ENCODE peak calls at places on chromosome 7, in seven cellular contexts. I is IMR-90, L is A549, A is H1, P is WTC11, W is SK-N-SH, N is HepG2. U is an unnamed sample.

GRCh38 chr7:101754432-101755159 is 62.8 kb upstream of the CUX1 start:
- DNase-seq in I (peak), L (peak), A (no peak), P (no peak), W (peak), N (no peak), U (no peak)

GRCh38 chr7:44587843-44588711 is 6.0 kb upstream of the TMED4 start:
- DNase-seq in I (peak), L (peak), A (no peak), P (no peak), W (peak), N (peak), U (peak)

GRCh38 chr7:52017802-52018679 is 701.4 kb upstream of the COBL start:
- DNase-seq in I (no peak), L (peak), A (peak), P (peak), W (peak), N (peak), U (no peak)

GRCh38 chr7:73830618-73830871 is 251 bp upstream of the CLDN4 start:
- DNase-seq in I (peak), L (no peak), A (no peak), P (no peak), W (no peak), N (no peak), U (no peak)

GRCh38 chr7:76394962-76395361 is 14.5 kb downstream of the SSC4D start:
- DNase-seq in I (no peak), L (no peak), A (no peak), P (no peak), W (no peak), N (no peak), U (no peak)

GRCh38 chr7:149879801-149880738 is 6.3 kb downstream of the ATP6V0E2 start:
- DNase-seq in I (no peak), L (no peak), A (no peak), P (no peak), W (no peak), N (no peak), U (no peak)

GRCh38 chr7:2000801-2001321 is 231.9 kb downstream of the MAD1L1 start:
- DNase-seq in I (no peak), L (no peak), A (no peak), P (no peak), W (no peak), N (no peak), U (no peak)

GRCh38 chr7:130114776-130115175 is 44.4 kb downstream of the KLHDC10 start:
- DNase-seq in I (no peak), L (no peak), A (no peak), P (no peak), W (no peak), N (no peak), U (no peak)

GRCh38 chr7:92260248-92260781 is 14.5 kb downstream of the ANKIB1 start:
- DNase-seq in I (peak), L (peak), A (no peak), P (no peak), W (no peak), N (no peak), U (no peak)

GRCh38 chr7:90751595-90751994 is 155.5 kb downstream of the CDK14 start:
- DNase-seq in I (no peak), L (no peak), A (no peak), P (no peak), W (no peak), N (no peak), U (no peak)

GRCh38 chr7:91135300-91135699 is 128.9 kb upstream of the FZD1 start:
- DNase-seq in I (no peak), L (no peak), A (no peak), P (no peak), W (no peak), N (no peak), U (no peak)

GRCh38 chr7:74226633-74227032 is 16.8 kb downstream of the LAT2 start:
- DNase-seq in I (no peak), L (no peak), A (no peak), P (no peak), W (no peak), N (no peak), U (no peak)

GRCh38 chr7:100683659-100684533 is 10.2 kb downstream of the GIGYF1 start:
- DNase-seq in I (no peak), L (no peak), A (no peak), P (no peak), W (peak), N (no peak), U (no peak)

GRCh38 chr7:34087892-34088891 is 182.9 kb downstream of the BMPER start:
- DNase-seq in I (peak), L (peak), A (peak), P (peak), W (peak), N (peak), U (no peak)

GRCh38 chr7:152866791-152867481 is 107.4 kb downstream of the ACTR3B start:
- DNase-seq in I (no peak), L (no peak), A (peak), P (no peak), W (no peak), N (no peak), U (no peak)
- TF ChIP-seq USF2 in I (no peak), L (no peak), A (no peak), P (no peak), W (no peak), N (no peak), U (no peak)

GRCh38 chr7:25735674-25736242 is 416.2 kb upstream of the NFE2L3 start:
- DNase-seq in I (no peak), L (no peak), A (no peak), P (no peak), W (no peak), N (no peak), U (no peak)
- TF ChIP-seq USF2 in I (no peak), L (no peak), A (no peak), P (no peak), W (no peak), N (no peak), U (no peak)

GRCh38 chr7:134368851-134369533 is 52.3 kb upstream of the SLC35B4 start:
- DNase-seq in I (peak), L (peak), A (no peak), P (no peak), W (no peak), N (peak), U (no peak)
- TF ChIP-seq USF2 in I (no peak), L (no peak), A (no peak), P (no peak), W (no peak), N (no peak), U (no peak)

GRCh38 chr7:104207348-104207730 is 474 bp downstream of the ORC5 start:
- DNase-seq in I (peak), L (peak), A (no peak), P (no peak), W (peak), N (peak), U (no peak)
- TF ChIP-seq USF2 in I (no peak), L (no peak), A (no peak), P (no peak), W (no peak), N (no peak), U (no peak)

GRCh38 chr7:47045169-47045568 is 536.7 kb downstream of the TNS3 start:
- DNase-seq in I (no peak), L (no peak), A (no peak), P (no peak), W (no peak), N (no peak), U (no peak)
- TF ChIP-seq USF2 in I (no peak), L (no peak), A (no peak), P (no peak), W (no peak), N (no peak), U (no peak)

GRCh38 chr7:49788455-49789059 is 15.1 kb downstream of the VWC2 start:
- DNase-seq in I (no peak), L (no peak), A (no peak), P (no peak), W (no peak), N (no peak), U (no peak)

GRCh38 chr7:49787980-49788379 is 14.5 kb downstream of the VWC2 start:
- DNase-seq in I (no peak), L (no peak), A (no peak), P (no peak), W (no peak), N (no peak), U (no peak)

GRCh38 chr7:49790209-49790608 is 16.8 kb downstream of the VWC2 start:
- DNase-seq in I (no peak), L (no peak), A (no peak), P (no peak), W (no peak), N (no peak), U (no peak)

GRCh38 chr7:49789736-49790135 is 16.3 kb downstream of the VWC2 start:
- DNase-seq in I (no peak), L (no peak), A (no peak), P (no peak), W (no peak), N (no peak), U (no peak)

GRCh38 chr7:49791089-49791741 is 17.8 kb downstream of the VWC2 start:
- DNase-seq in I (no peak), L (peak), A (no peak), P (peak), W (peak), N (peak), U (no peak)
- TF ChIP-seq USF2 in I (no peak), L (no peak), A (no peak), P (no peak), W (no peak), N (no peak), U (no peak)

DNA sequence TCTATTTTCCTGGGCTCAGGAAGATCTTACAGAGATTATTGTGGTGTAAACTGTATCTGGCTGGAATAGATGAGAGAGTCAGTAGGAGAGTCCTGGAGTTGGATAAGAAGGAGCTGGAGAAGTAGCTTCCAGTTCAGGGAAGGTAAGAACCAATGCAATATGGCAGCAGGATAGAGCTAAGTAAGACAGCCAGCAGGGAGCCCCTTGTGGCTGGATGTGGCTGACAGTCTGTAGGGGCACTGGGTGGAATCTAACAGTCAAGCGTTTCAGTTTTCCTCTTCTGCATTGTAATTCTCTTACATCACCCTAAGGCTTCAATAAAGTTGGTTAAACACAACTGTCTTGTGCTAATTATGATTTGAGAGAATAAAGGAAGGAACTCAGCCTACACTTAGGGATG is 105.8 kb upstream of the EEPD1 start:
- DNase-seq in I (no peak), L (peak), A (no peak), P (no peak), W (no peak), N (no peak), U (no peak)
- TF ChIP-seq USF2 in I (no peak), L (no peak), A (no peak), P (no peak), W (no peak), N (no peak), U (no peak)

GRCh38 chr7:112362796-112363195 is 87.5 kb upstream of the IFRD1 start:
- DNase-seq in I (no peak), L (no peak), A (no peak), P (no peak), W (no peak), N (no peak), U (no peak)

GRCh38 chr7:112361154-112361553 is 89.1 kb upstream of the IFRD1 start:
- DNase-seq in I (no peak), L (no peak), A (no peak), P (no peak), W (no peak), N (no peak), U (no peak)

GRCh38 chr7:112359086-112359485 is 91.2 kb upstream of the IFRD1 start:
- DNase-seq in I (no peak), L (no peak), A (no peak), P (no peak), W (no peak), N (no peak), U (no peak)

GRCh38 chr7:112362053-112362650 is 88.1 kb upstream of the IFRD1 start:
- DNase-seq in I (no peak), L (no peak), A (no peak), P (no peak), W (no peak), N (no peak), U (no peak)

DNA sequence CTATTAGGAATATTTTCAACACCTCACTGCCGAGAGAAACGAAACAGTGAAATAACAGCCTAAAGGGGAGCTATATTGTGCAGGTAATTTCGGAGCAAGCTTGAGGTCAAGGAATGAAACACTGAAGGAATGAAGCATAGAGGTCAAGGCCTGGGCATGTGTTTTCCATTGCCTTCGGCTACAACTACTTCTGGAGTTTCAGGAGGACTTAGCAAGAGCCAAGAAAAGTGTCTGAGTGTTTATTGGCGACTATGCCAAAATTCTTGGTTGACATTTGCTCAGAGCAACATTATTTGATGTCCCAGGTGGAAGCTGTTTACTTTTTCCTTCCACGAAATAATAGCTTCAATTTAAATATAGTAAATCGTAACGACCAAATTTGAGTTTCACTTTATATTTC is 89.6 kb upstream of the IFRD1 start:
- DNase-seq in I (no peak), L (no peak), A (no peak), P (no peak), W (no peak), N (no peak), U (no peak)
- TF ChIP-seq USF2 in I (no peak), L (no peak), A (no peak), P (no peak), W (no peak), N (no peak), U (no peak)

GRCh38 chr7:151941009-151941408 is 15.2 kb upstream of the GALNTL5 start:
- DNase-seq in I (no peak), L (no peak), A (no peak), P (no peak), W (no peak), N (no peak), U (no peak)

GRCh38 chr7:151940048-151940845 is 16.0 kb upstream of the GALNTL5 start:
- DNase-seq in I (peak), L (peak), A (no peak), P (no peak), W (peak), N (no peak), U (no peak)

GRCh38 chr7:151934584-151934983 is 21.7 kb upstream of the GALNTL5 start:
- DNase-seq in I (no peak), L (no peak), A (no peak), P (no peak), W (no peak), N (no peak), U (no peak)

GRCh38 chr7:151936207-151936606 is 20.0 kb upstream of the GALNTL5 start:
- DNase-seq in I (no peak), L (no peak), A (no peak), P (no peak), W (no peak), N (no peak), U (peak)

GRCh38 chr7:151938550-151938949 is 17.7 kb upstream of the GALNTL5 start:
- DNase-seq in I (no peak), L (no peak), A (no peak), P (no peak), W (no peak), N (no peak), U (no peak)
- TF ChIP-seq USF2 in I (no peak), L (no peak), A (no peak), P (no peak), W (no peak), N (no peak), U (no peak)

GRCh38 chr7:134593530-134594392 is 44.9 kb downstream of the AKR1B15 start:
- DNase-seq in I (peak), L (peak), A (no peak), P (no peak), W (peak), N (peak), U (no peak)
- TF ChIP-seq USF2 in I (no peak), L (no peak), A (no peak), P (no peak), W (no peak), N (no peak), U (no peak)